ENCODE peak calls at places on chromosomes 12 and 14, in four cellular contexts. One of them, this sample, is unnamed.

GRCh38 chr12:122350444-122350843 is 72.0 kb downstream of the CLIP1 start:
- DNase-seq in LoVo: no peak
- DNase-seq in foreskin fibroblast: peak
- DNase-seq in frontal cortex: no peak
- DNase-seq in this sample: no peak

GRCh38 chr12:10722502-10722904 is 620 bp downstream of the YBX3 start:
- DNase-seq in LoVo: no peak
- DNase-seq in foreskin fibroblast: peak
- DNase-seq in frontal cortex: peak
- DNase-seq in this sample: no peak

GRCh38 chr14:71117839-71118743 is 210.8 kb downstream of the PCNX1 start:
- DNase-seq in LoVo: peak
- DNase-seq in foreskin fibroblast: no peak
- DNase-seq in frontal cortex: no peak
- DNase-seq in this sample: no peak

GRCh38 chr12:8742501-8742900 is 44.7 kb downstream of the RIMKLB start:
- DNase-seq in LoVo: no peak
- DNase-seq in foreskin fibroblast: peak
- DNase-seq in frontal cortex: no peak
- DNase-seq in this sample: no peak

GRCh38 chr14:89310211-89310610 is 106.8 kb downstream of the FOXN3 start:
- DNase-seq in LoVo: no peak
- DNase-seq in foreskin fibroblast: no peak
- DNase-seq in frontal cortex: no peak
- DNase-seq in this sample: no peak

GRCh38 chr14:92400579-92401444 is 77.8 kb downstream of the SLC24A4 start:
- DNase-seq in LoVo: no peak
- DNase-seq in foreskin fibroblast: no peak
- DNase-seq in frontal cortex: no peak
- DNase-seq in this sample: peak

GRCh38 chr12:33546004-33546403 is 106.4 kb upstream of the SYT10 start:
- DNase-seq in LoVo: no peak
- DNase-seq in foreskin fibroblast: no peak
- DNase-seq in frontal cortex: no peak
- DNase-seq in this sample: no peak

GRCh38 chr12:1779783-1780182 is 40.6 kb upstream of the LRTM2 start:
- DNase-seq in LoVo: no peak
- DNase-seq in foreskin fibroblast: peak
- DNase-seq in frontal cortex: no peak
- DNase-seq in this sample: no peak

GRCh38 chr12:42091769-42092168 is 52.9 kb downstream of the GXYLT1 start:
- DNase-seq in LoVo: no peak
- DNase-seq in foreskin fibroblast: no peak
- DNase-seq in frontal cortex: no peak
- DNase-seq in this sample: no peak

GRCh38 chr12:15719230-15719629 is 70.0 kb downstream of the EPS8 start:
- DNase-seq in LoVo: no peak
- DNase-seq in foreskin fibroblast: peak
- DNase-seq in frontal cortex: no peak
- DNase-seq in this sample: no peak

GRCh38 chr14:72528059-72528950 is 365.6 kb downstream of the DPF3 start:
- DNase-seq in LoVo: no peak
- DNase-seq in foreskin fibroblast: peak
- DNase-seq in frontal cortex: no peak
- DNase-seq in this sample: no peak

GRCh38 chr12:92927436-92928116 is 1.5 kb downstream of the EEA1 start:
- DNase-seq in LoVo: peak
- DNase-seq in foreskin fibroblast: peak
- DNase-seq in frontal cortex: no peak
- DNase-seq in this sample: no peak

GRCh38 chr12:122880668-122881067 is 15.3 kb downstream of the VPS37B start:
- DNase-seq in LoVo: no peak
- DNase-seq in foreskin fibroblast: peak
- DNase-seq in frontal cortex: peak
- DNase-seq in this sample: no peak

GRCh38 chr12:51020448-51021182 is 5.6 kb downstream of the SLC11A2 start:
- DNase-seq in LoVo: no peak
- DNase-seq in foreskin fibroblast: no peak
- DNase-seq in frontal cortex: no peak
- DNase-seq in this sample: no peak

GRCh38 chr12:26648584-26648983 is 184.4 kb downstream of the ITPR2 start:
- DNase-seq in LoVo: peak
- DNase-seq in foreskin fibroblast: peak
- DNase-seq in frontal cortex: no peak
- DNase-seq in this sample: no peak

GRCh38 chr14:69281450-69282169 is 21.7 kb downstream of the GALNT16 start:
- DNase-seq in LoVo: no peak
- DNase-seq in foreskin fibroblast: peak
- DNase-seq in frontal cortex: no peak
- DNase-seq in this sample: no peak

GRCh38 chr12:58530421-58531067 is 389.8 kb downstream of the LRIG3 start:
- DNase-seq in LoVo: no peak
- DNase-seq in foreskin fibroblast: peak
- DNase-seq in frontal cortex: no peak
- DNase-seq in this sample: no peak

This sample was measured in D721Med.